ENCODE peak calls at places on chromosome 13, in eight cellular contexts. X is mucosa of descending colon; S is ovary; O is CD4-positive, alpha-beta memory T cell; B is endodermal cell; A is upper lobe of right lung; Z is BE2C; P is HL-60. R is an unnamed sample.
A peak's percentile ranks its signal among the peaks of the same experiment; 100 is the strongest.

GRCh38 chr13:39530996-39531395 is 72.0 kb downstream of the LHFPL6 start:
- DNase-seq in B (no peak), P (no peak), Z (no peak), S (no peak), A (no peak), O (no peak), X (no peak), R (no peak)

GRCh38 chr13:32208860-32209259 is 106.3 kb downstream of the ZAR1L start:
- DNase-seq in B (no peak), S (no peak), Z (no peak), X (no peak), O (no peak), P (no peak), A (no peak), R (no peak)

GRCh38 chr13:25067054-25067453 is 28.9 kb upstream of the PABPC3 start:
- DNase-seq in B (no peak), Z (no peak), A (no peak), X (no peak), S (no peak), P (no peak), O (no peak), R (no peak)

GRCh38 chr13:43085545-43085944 is 62.2 kb downstream of the DNAJC15 start:
- DNase-seq in O (peak; percentile 6), A (no peak), B (no peak), X (no peak), Z (no peak), P (no peak), S (no peak), R (peak; percentile 34)

GRCh38 chr13:49936943-49937273 is 768 bp upstream of the SPRYD7 start:
- DNase-seq in B (peak; percentile 73), S (no peak), A (no peak), Z (no peak), O (no peak), X (peak; percentile 70), P (peak; percentile 5), R (no peak)

GRCh38 chr13:97875911-97876310 is 77.6 kb upstream of the IPO5 start:
- DNase-seq in B (no peak), A (no peak), X (no peak), O (no peak), S (no peak), P (no peak), Z (no peak), R (no peak)

GRCh38 chr13:53783466-53783865 is 754.9 kb downstream of the OLFM4 start:
- DNase-seq in S (no peak), X (no peak), B (peak; percentile 46), Z (no peak), O (no peak), A (no peak), P (no peak), R (no peak)

GRCh38 chr13:34172048-34172447 is 354.1 kb downstream of the RFC3 start:
- DNase-seq in S (no peak), P (no peak), Z (no peak), O (no peak), A (no peak), X (no peak), B (no peak), R (no peak)

GRCh38 chr13:37168151-37168550 is 62.7 kb upstream of the CSNK1A1L start:
- DNase-seq in X (no peak), S (no peak), O (no peak), B (no peak), P (no peak), A (no peak), Z (no peak), R (no peak)

GRCh38 chr13:44312898-44313551 is 60.6 kb upstream of the SERP2 start:
- DNase-seq in P (no peak), Z (no peak), O (no peak), A (no peak), B (no peak), X (no peak), S (no peak), R (no peak)

GRCh38 chr13:46182491-46182877 is 507 bp upstream of the LCP1 start:
- DNase-seq in O (no peak), B (no peak), Z (no peak), S (no peak), P (no peak), A (no peak), X (no peak), R (peak; percentile 65)

GRCh38 chr13:106357198-106357597 is 178.3 kb downstream of the EFNB2 start:
- DNase-seq in A (no peak), X (no peak), B (no peak), S (no peak), P (no peak), Z (no peak), O (no peak), R (no peak)

GRCh38 chr13:102620512-102620911 is 23.7 kb downstream of the TPP2 start:
- DNase-seq in A (no peak), P (no peak), Z (no peak), S (no peak), X (no peak), B (no peak), O (no peak), R (no peak)

GRCh38 chr13:76129305-76130040 is 493.3 kb downstream of the LMO7 start:
- DNase-seq in O (no peak), B (no peak), P (no peak), S (no peak), X (no peak), A (no peak), Z (no peak), R (no peak)

GRCh38 chr13:93422980-93423554 is 196.5 kb downstream of the GPC6 start:
- DNase-seq in P (no peak), Z (no peak), B (no peak), O (no peak), S (no peak), X (no peak), A (no peak), R (no peak)

GRCh38 chr13:29457299-29457698 is 138.2 kb downstream of the SLC7A1 start:
- DNase-seq in P (no peak), Z (no peak), B (no peak), O (no peak), S (no peak), A (no peak), X (no peak), R (no peak)

GRCh38 chr13:55553736-55554135 is 1587.0 kb upstream of the PRR20A start:
- DNase-seq in P (no peak), B (no peak), X (no peak), Z (no peak), O (no peak), A (no peak), S (no peak), R (no peak)

GRCh38 chr13:37806666-37807065 is 62.9 kb downstream of the TRPC4 start:
- DNase-seq in A (no peak), Z (no peak), B (no peak), X (no peak), O (no peak), S (no peak), P (no peak), R (no peak)

GRCh38 chr13:40981949-40982348 is 37.2 kb downstream of the ELF1 start:
- DNase-seq in Z (no peak), P (no peak), S (no peak), A (no peak), O (no peak), X (no peak), B (no peak), R (no peak)

GRCh38 chr13:40982772-40983171 is 36.3 kb downstream of the ELF1 start:
- DNase-seq in B (no peak), A (no peak), P (peak; percentile 83), Z (no peak), O (peak; percentile 84), X (no peak), S (no peak), R (peak; percentile 93)

GRCh38 chr13:40980466-40980865 is 38.6 kb downstream of the ELF1 start:
- DNase-seq in Z (no peak), B (no peak), O (peak; percentile 67), P (no peak), S (no peak), A (no peak), X (no peak), R (no peak)

GRCh38 chr13:40983269-40983668 is 35.8 kb downstream of the ELF1 start:
- DNase-seq in Z (no peak), S (no peak), A (no peak), X (no peak), B (no peak), P (no peak), O (no peak), R (no peak)

GRCh38 chr13:40981361-40981760 is 37.8 kb downstream of the ELF1 start:
- DNase-seq in S (no peak), P (peak; percentile 62), Z (no peak), O (peak; percentile 47), X (no peak), A (no peak), B (no peak), R (no peak)
- H3K4me3 ChIP-seq in S (no peak overlapping the region), P (peak overlapping the region; percentile 53), Z (no peak overlapping the region), O (peak overlapping the region; percentile 90), X (no peak overlapping the region), A (peak overlapping the region; percentile 44), B (no peak overlapping the region), R (peak overlapping the region; percentile 72)

DNA sequence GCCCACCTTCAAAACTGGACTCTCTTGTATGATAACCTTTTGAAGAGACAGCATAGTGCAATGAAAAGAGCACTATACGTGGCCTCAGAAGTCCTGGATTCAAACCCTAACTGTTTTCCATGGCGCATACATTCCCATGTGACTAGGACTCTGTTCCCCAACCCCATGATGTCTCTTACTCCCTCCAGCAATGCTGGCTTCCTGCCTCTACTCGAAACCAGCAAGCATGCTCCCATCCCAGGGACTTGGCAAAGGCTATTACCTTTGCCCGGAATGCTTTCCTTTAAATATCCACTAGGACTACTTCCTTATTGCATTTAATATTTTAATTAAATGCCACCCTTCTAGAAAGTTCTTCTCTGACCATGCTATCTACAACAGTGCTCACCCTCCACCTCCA is 75.1 kb downstream of the CYSLTR2 start:
- DNase-seq in O (no peak), B (no peak), Z (no peak), A (no peak), X (no peak), P (no peak), S (no peak), R (no peak)
- H3K4me3 ChIP-seq in O (no peak overlapping the region), B (no peak overlapping the region), Z (no peak overlapping the region), A (no peak overlapping the region), X (no peak overlapping the region), P (no peak overlapping the region), S (no peak overlapping the region), R (no peak overlapping the region)

DNA sequence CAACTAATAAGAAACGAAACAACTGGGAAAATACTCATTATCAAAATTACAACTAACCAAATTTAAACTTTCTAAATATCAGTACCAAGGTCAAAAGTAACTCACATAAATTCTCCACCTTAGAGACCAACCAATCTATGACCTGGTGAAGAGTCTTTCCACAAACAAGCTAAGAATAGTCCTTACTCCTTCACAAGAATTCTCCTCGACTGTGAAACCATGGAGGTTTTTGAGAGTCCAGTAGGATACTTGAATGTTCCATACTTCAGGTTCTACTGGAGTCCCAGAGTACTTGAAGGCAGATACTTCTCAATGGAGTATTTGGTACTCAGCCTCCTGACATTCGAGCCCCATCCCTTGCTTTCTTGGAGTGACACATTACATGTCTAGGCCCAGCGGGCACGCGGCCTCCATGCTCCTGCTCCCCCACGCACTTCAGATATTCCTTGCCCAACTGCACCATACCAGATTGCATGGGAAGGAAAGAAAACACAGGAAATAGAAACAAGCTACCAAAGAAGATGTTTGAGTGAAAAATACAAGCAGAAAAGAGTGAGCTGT is 63.9 kb downstream of the ABCC4 start:
- DNase-seq in B (no peak), X (no peak), S (no peak), Z (no peak), O (no peak), P (no peak), A (peak; percentile 70), R (no peak)
- H3K4me3 ChIP-seq in B (no peak overlapping the region), X (no peak overlapping the region), S (no peak overlapping the region), Z (no peak overlapping the region), O (no peak overlapping the region), P (no peak overlapping the region), A (no peak overlapping the region), R (no peak overlapping the region)

GRCh38 chr13:26280822-26281221 is 26.9 kb downstream of the CDK8 start:
- DNase-seq in O (no peak), B (peak; percentile 55), X (no peak), Z (peak; percentile 29), A (no peak), S (no peak), P (no peak), R (no peak)
- H3K4me3 ChIP-seq in O (no peak overlapping the region), B (peak overlapping the region; percentile 56), X (no peak overlapping the region), Z (no peak overlapping the region), A (no peak overlapping the region), S (no peak overlapping the region), P (no peak overlapping the region), R (no peak overlapping the region)

R was measured in GM12865.